ENCODE peak calls at places on chromosomes 1 and 21, in four cellular contexts. One of them, this sample, is unnamed.

GRCh38 chr1:61053712-61054608 is 28.4 kb upstream of the NFIA start:
- DNase-seq in upper lobe of right lung: peak
- DNase-seq in stimulated activated naive CD4-positive, alpha-beta T cell: no peak
- DNase-seq in cardiac muscle cell: peak
- DNase-seq in this sample: no peak

GRCh38 chr1:8625981-8626898 is 191.2 kb downstream of the RERE start:
- DNase-seq in upper lobe of right lung: no peak
- DNase-seq in stimulated activated naive CD4-positive, alpha-beta T cell: no peak
- DNase-seq in cardiac muscle cell: no peak
- DNase-seq in this sample: peak

GRCh38 chr1:151837841-151838490 is 1.7 kb downstream of the C2CD4D start:
- DNase-seq in upper lobe of right lung: peak
- DNase-seq in stimulated activated naive CD4-positive, alpha-beta T cell: no peak
- DNase-seq in cardiac muscle cell: peak
- DNase-seq in this sample: peak

GRCh38 chr1:187624812-187625542 is 796.2 kb downstream of the PLA2G4A start:
- DNase-seq in upper lobe of right lung: no peak
- DNase-seq in stimulated activated naive CD4-positive, alpha-beta T cell: no peak
- DNase-seq in cardiac muscle cell: no peak
- DNase-seq in this sample: peak

GRCh38 chr1:53147171-53147570 is 4.7 kb upstream of the SLC1A7 start:
- DNase-seq in upper lobe of right lung: no peak
- DNase-seq in stimulated activated naive CD4-positive, alpha-beta T cell: no peak
- DNase-seq in cardiac muscle cell: no peak
- DNase-seq in this sample: peak

GRCh38 chr1:180301135-180301737 is 71.2 kb downstream of the LHX4 start:
- DNase-seq in upper lobe of right lung: no peak
- DNase-seq in stimulated activated naive CD4-positive, alpha-beta T cell: no peak
- DNase-seq in cardiac muscle cell: no peak
- DNase-seq in this sample: peak

GRCh38 chr21:31124005-31124404 is 85.7 kb upstream of the KRTAP19-8 start:
- DNase-seq in upper lobe of right lung: no peak
- DNase-seq in stimulated activated naive CD4-positive, alpha-beta T cell: no peak
- DNase-seq in cardiac muscle cell: peak
- DNase-seq in this sample: no peak

GRCh38 chr1:159900755-159901335 is 880 bp upstream of the CFAP45 start:
- DNase-seq in upper lobe of right lung: no peak
- DNase-seq in stimulated activated naive CD4-positive, alpha-beta T cell: no peak
- DNase-seq in cardiac muscle cell: no peak
- DNase-seq in this sample: no peak

GRCh38 chr1:10724052-10724494 is 72.4 kb downstream of the CASZ1 start:
- DNase-seq in upper lobe of right lung: peak
- DNase-seq in stimulated activated naive CD4-positive, alpha-beta T cell: no peak
- DNase-seq in cardiac muscle cell: peak
- DNase-seq in this sample: peak

GRCh38 chr21:39915881-39916280 is 48.6 kb downstream of the PCP4 start:
- DNase-seq in upper lobe of right lung: no peak
- DNase-seq in stimulated activated naive CD4-positive, alpha-beta T cell: no peak
- DNase-seq in cardiac muscle cell: no peak
- DNase-seq in this sample: peak

GRCh38 chr1:181806791-181807190 is 254.7 kb downstream of the ZNF648 start:
- DNase-seq in upper lobe of right lung: no peak
- DNase-seq in stimulated activated naive CD4-positive, alpha-beta T cell: no peak
- DNase-seq in cardiac muscle cell: no peak
- DNase-seq in this sample: no peak

GRCh38 chr1:6911974-6912373 is 126.7 kb downstream of the CAMTA1 start:
- DNase-seq in upper lobe of right lung: no peak
- DNase-seq in stimulated activated naive CD4-positive, alpha-beta T cell: no peak
- DNase-seq in cardiac muscle cell: no peak
- DNase-seq in this sample: peak

GRCh38 chr1:160220301-160220700 is 15.1 kb downstream of the PEA15 start:
- DNase-seq in upper lobe of right lung: no peak
- DNase-seq in stimulated activated naive CD4-positive, alpha-beta T cell: no peak
- DNase-seq in cardiac muscle cell: no peak
- DNase-seq in this sample: no peak

GRCh38 chr1:145964328-145965118 is at the start of the genes ANKRD34A and POLR3GL:
- DNase-seq in upper lobe of right lung: peak
- DNase-seq in stimulated activated naive CD4-positive, alpha-beta T cell: peak
- DNase-seq in cardiac muscle cell: peak
- DNase-seq in this sample: peak

GRCh38 chr1:11730429-11730861 is 5.5 kb upstream of the AGTRAP start:
- DNase-seq in upper lobe of right lung: no peak
- DNase-seq in stimulated activated naive CD4-positive, alpha-beta T cell: no peak
- DNase-seq in cardiac muscle cell: no peak
- DNase-seq in this sample: no peak

GRCh38 chr1:38043036-38043747 is 3.4 kb downstream of the POU3F1 start:
- DNase-seq in upper lobe of right lung: peak
- DNase-seq in stimulated activated naive CD4-positive, alpha-beta T cell: no peak
- DNase-seq in cardiac muscle cell: no peak
- DNase-seq in this sample: no peak

GRCh38 chr1:42152907-42153597 is at the start of gene GUCA2B:
- DNase-seq in upper lobe of right lung: peak
- DNase-seq in stimulated activated naive CD4-positive, alpha-beta T cell: no peak
- DNase-seq in cardiac muscle cell: no peak
- DNase-seq in this sample: no peak

GRCh38 chr1:36816348-36816747 is 218.0 kb downstream of the GRIK3 start:
- DNase-seq in upper lobe of right lung: no peak
- DNase-seq in stimulated activated naive CD4-positive, alpha-beta T cell: no peak
- DNase-seq in cardiac muscle cell: no peak
- DNase-seq in this sample: no peak

GRCh38 chr1:29500651-29501050 is 264.3 kb downstream of the PTPRU start:
- DNase-seq in upper lobe of right lung: no peak
- DNase-seq in stimulated activated naive CD4-positive, alpha-beta T cell: no peak
- DNase-seq in cardiac muscle cell: no peak
- DNase-seq in this sample: no peak

GRCh38 chr1:206471415-206471801 is 1.1 kb downstream of the IKBKE start:
- DNase-seq in upper lobe of right lung: no peak
- DNase-seq in stimulated activated naive CD4-positive, alpha-beta T cell: no peak
- DNase-seq in cardiac muscle cell: no peak
- DNase-seq in this sample: no peak